ENCODE peak calls at places on chromosomes 5 and 9, in six cellular contexts. F is right lobe of liver, S is SK-N-SH, Q is lower lobe of right lung, Y is neural progenitor cell, I is H9. R is an unnamed sample. For H3K27me3, the result is how much of the 10 kb centered on the place peaks cover.

GRCh38 chr9:115063058-115063850 is 54.7 kb downstream of the TNC start:
- DNase-seq in F (no peak), S (no peak), Q (no peak), Y (no peak), I (no peak), R (no peak)

GRCh38 chr9:129145316-129145715 is 32.7 kb downstream of the IER5L start:
- DNase-seq in F (no peak), S (no peak), Q (no peak), Y (no peak), I (no peak), R (no peak)

GRCh38 chr5:131387236-131387635 is 123.4 kb downstream of the CDC42SE2 start:
- DNase-seq in F (no peak), S (no peak), Q (no peak), Y (no peak), I (no peak), R (no peak)

GRCh38 chr9:137295313-137296213 is 6.5 kb downstream of the NRARP start:
- DNase-seq in F (no peak), S (peak), Q (no peak), Y (peak), I (peak), R (no peak)

GRCh38 chr5:149438281-149438680 is 59.2 kb upstream of the IL17B start:
- DNase-seq in F (no peak), S (no peak), Q (no peak), Y (no peak), I (no peak), R (no peak)

GRCh38 chr5:79136618-79137017 is 25.0 kb downstream of the BHMT start:
- DNase-seq in F (no peak), S (no peak), Q (no peak), Y (no peak), I (no peak), R (no peak)

GRCh38 chr5:105638437-105638836 is 2032.3 kb downstream of the EFNA5 start:
- DNase-seq in F (no peak), S (no peak), Q (no peak), Y (peak), I (no peak), R (no peak)

GRCh38 chr5:71938886-71939285 is 168.4 kb upstream of the MAP1B start:
- DNase-seq in F (no peak), S (no peak), Q (peak), Y (no peak), I (peak), R (peak)

GRCh38 chr5:174323878-174324281 is 278.4 kb downstream of the NSG2 start:
- DNase-seq in F (no peak), S (peak), Q (no peak), Y (peak), I (peak), R (peak)

GRCh38 chr9:135075234-135076142 is 12.0 kb upstream of the OLFM1 start:
- DNase-seq in F (peak), S (peak), Q (peak), Y (peak), I (peak), R (peak)

GRCh38 chr5:151492729-151493128 is 45.3 kb downstream of the SLC36A1 start:
- DNase-seq in F (no peak), S (no peak), Q (no peak), Y (no peak), I (no peak), R (no peak)

GRCh38 chr9:68780735-68781134 is 75.7 kb downstream of the PIP5K1B start:
- DNase-seq in F (no peak), S (no peak), Q (no peak), Y (peak), I (no peak), R (no peak)

GRCh38 chr9:91945277-91946074 is 4.6 kb downstream of the ROR2 start:
- DNase-seq in F (no peak), S (peak), Q (no peak), Y (peak), I (no peak), R (no peak)

GRCh38 chr5:1517838-1518237 is 5.9 kb downstream of the LPCAT1 start:
- DNase-seq in F (peak), S (no peak), Q (peak), Y (no peak), I (peak), R (peak)

GRCh38 chr5:154642499-154643245 is 112.5 kb upstream of the LARP1 start:
- DNase-seq in F (no peak), S (no peak), Q (no peak), Y (peak), I (no peak), R (peak)

GRCh38 chr9:21267141-21267540 is 27.3 kb upstream of the IFNA14 start:
- DNase-seq in F (no peak), S (no peak), Q (no peak), Y (no peak), I (no peak), R (no peak)

GRCh38 chr9:21267806-21268657 is 28.2 kb upstream of the IFNA14 start:
- DNase-seq in F (no peak), S (no peak), Q (no peak), Y (no peak), I (no peak), R (no peak)

GRCh38 chr9:21266733-21267132 is 26.9 kb upstream of the IFNA14 start:
- DNase-seq in F (no peak), S (no peak), Q (no peak), Y (no peak), I (no peak), R (no peak)

DNA sequence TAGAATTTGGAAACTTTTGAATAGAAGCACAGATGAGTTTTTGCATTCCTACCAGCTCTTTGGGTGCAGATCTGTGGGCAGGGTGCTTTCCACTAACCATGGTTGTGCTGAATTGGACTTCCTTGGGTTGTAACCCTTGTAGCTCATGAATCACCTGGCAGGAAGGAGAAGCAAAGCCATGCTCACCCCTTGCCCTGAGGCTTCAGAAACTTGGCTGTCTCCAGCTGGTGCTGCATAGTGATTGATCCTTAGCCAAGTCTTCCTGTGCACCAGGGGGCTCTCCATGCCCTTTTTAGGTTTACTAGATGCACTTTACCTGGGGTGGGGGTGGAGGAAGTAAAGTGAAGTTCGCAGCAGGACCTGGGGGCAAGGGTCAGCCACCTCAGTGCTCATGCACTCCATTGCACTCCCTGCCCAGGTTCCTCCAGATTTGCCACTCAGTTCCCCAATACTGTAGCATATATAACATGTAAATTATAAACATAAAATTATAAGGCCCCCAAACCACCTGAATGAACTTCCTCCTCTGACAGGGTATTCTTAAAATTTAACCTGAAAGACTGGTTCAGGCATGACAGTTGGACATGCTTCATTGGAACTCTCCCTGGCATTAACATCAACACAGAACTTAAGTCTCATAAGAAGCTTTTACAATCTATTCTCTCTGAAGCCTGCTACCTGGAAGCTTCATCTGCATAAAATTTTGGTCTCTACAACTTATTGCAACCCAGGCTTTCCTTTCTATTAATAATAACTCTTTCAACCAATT is 25.8 kb upstream of the IFNA14 start:
- DNase-seq in F (no peak), S (no peak), Q (no peak), Y (no peak), I (no peak), R (no peak)
- H3K27me3 ChIP-seq in F (under half), S (under half), Q (under half), Y (half or more), I (under half), R (under half)

GRCh38 chr5:77847129-77847460 is 71.0 kb upstream of the TBCA start:
- DNase-seq in F (no peak), S (no peak), Q (no peak), Y (peak), I (no peak), R (no peak)
- H3K27me3 ChIP-seq in F (under half), S (under half), Q (under half), Y (half or more), I (half or more), R (under half)

GRCh38 chr9:34585946-34586705 is 3.4 kb downstream of the CNTFR start:
- DNase-seq in F (no peak), S (no peak), Q (no peak), Y (no peak), I (no peak), R (no peak)
- H3K27me3 ChIP-seq in F (under half), S (half or more), Q (half or more), Y (half or more), I (half or more), R (under half)

DNA sequence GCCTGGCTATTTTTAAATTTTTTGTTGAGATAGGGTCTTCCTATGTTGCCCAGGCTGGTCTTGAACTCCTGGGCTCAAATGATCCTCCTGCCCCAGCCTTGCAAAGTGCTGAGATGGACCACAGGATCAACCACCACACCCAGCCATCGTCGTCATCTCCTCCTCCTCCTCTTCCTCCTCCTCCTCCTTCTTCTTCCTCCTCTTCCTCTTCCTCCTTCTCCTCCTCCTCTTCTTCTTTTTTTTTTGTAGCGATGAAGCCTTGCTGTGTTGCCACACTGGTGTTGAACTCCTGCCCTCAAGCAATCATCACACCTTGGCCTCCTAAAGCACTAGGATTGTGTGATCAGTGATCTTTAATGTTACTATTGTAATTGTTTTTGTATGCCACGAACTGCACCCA is 49.4 kb upstream of the ERBIN start:
- DNase-seq in F (no peak), S (no peak), Q (no peak), Y (no peak), I (no peak), R (no peak)
- H3K27me3 ChIP-seq in F (under half), S (under half), Q (under half), Y (under half), I (under half), R (under half)

DNA sequence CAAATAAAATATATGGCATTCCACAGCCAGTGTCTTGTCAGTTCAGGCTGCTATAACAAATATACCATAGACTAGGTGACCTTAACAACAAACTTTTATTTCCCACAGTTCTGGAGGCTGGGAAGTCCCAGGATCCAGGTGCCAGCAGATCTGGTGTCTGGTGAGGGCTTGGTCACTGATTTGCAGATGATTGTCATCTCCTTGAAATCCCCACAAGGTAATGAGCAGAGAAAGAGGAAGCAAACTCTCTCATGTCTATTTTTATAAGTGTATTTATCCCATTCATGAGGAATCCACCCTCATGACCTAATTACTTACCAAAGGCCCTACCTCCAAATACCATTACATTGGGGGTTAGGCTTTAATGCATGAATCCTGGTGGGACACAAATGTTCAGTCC is 663.2 kb downstream of the TLR4 start:
- DNase-seq in F (no peak), S (no peak), Q (no peak), Y (no peak), I (no peak), R (no peak)
- H3K27me3 ChIP-seq in F (under half), S (under half), Q (under half), Y (under half), I (under half), R (under half)